ENCODE peak calls at places on chromosomes 16 and 17, in six cellular contexts. B is K562, N is IMR-90, S is SK-N-SH, R is GM12878, I is HepG2. O is an unnamed sample.
A peak's percentile ranks its signal among the peaks of the same experiment; 100 is the strongest.

GRCh38 chr17:4822835-4823234 is 10.3 kb upstream of the MINK1 start:
- DNase-seq in B (no peak), N (no peak), S (no peak), R (no peak), I (no peak), O (no peak)

GRCh38 chr16:4376126-4376819 is 4.6 kb downstream of the VASN start:
- DNase-seq in B (no peak), N (peak; percentile 84), S (peak; percentile 71), R (no peak), I (no peak), O (no peak)

GRCh38 chr16:68378436-68379415 is 67.9 kb downstream of the PRMT7 start:
- DNase-seq in B (no peak), N (no peak), S (no peak), R (no peak), I (no peak), O (no peak)

GRCh38 chr16:68386628-68387027 is 61.7 kb downstream of the SMPD3 start:
- DNase-seq in B (no peak), N (no peak), S (peak; percentile 17), R (no peak), I (no peak), O (no peak)

GRCh38 chr17:752620-753219 is 656 bp upstream of the GEMIN4 start:
- DNase-seq in B (peak; percentile 26), N (peak; percentile 49), S (peak; percentile 68), R (no peak), I (no peak), O (peak; percentile 45)

GRCh38 chr17:38861399-38861843 is 7.9 kb upstream of the RPL23 start:
- DNase-seq in B (peak; percentile 75), N (no peak), S (no peak), R (no peak), I (peak; percentile 67), O (peak; percentile 81)

GRCh38 chr17:50352072-50352692 is 6.3 kb downstream of the XYLT2 start:
- DNase-seq in B (no peak), N (no peak), S (no peak), R (no peak), I (no peak), O (no peak)

GRCh38 chr17:81008140-81008539 is 16.5 kb downstream of the CHMP6 start:
- DNase-seq in B (no peak), N (no peak), S (no peak), R (no peak), I (no peak), O (no peak)

GRCh38 chr16:82229800-82230619 is 60.0 kb upstream of the MPHOSPH6 start:
- DNase-seq in B (peak; percentile 79), N (peak; percentile 70), S (peak; percentile 39), R (peak; percentile 3), I (peak; percentile 75), O (peak; percentile 50)

GRCh38 chr16:48559462-48560211 is 50.3 kb downstream of the N4BP1 start:
- DNase-seq in B (no peak), N (peak; percentile 18), S (no peak), R (no peak), I (no peak), O (no peak)

GRCh38 chr16:27999687-28000086 is 63.8 kb downstream of the GSG1L start:
- DNase-seq in B (no peak), N (peak; percentile 12), S (no peak), R (no peak), I (no peak), O (no peak)

GRCh38 chr17:652310-652709 is 62.3 kb downstream of the VPS53 start:
- DNase-seq in B (no peak), N (no peak), S (no peak), R (no peak), I (no peak), O (no peak)

GRCh38 chr17:20184977-20185619 is 175.9 kb downstream of the SPECC1 start:
- DNase-seq in B (peak; percentile 53), N (no peak), S (no peak), R (no peak), I (no peak), O (no peak)

GRCh38 chr16:56415849-56416248 is 9.5 kb downstream of the AMFR start:
- DNase-seq in B (no peak), N (no peak), S (no peak), R (no peak), I (no peak), O (no peak)

GRCh38 chr17:39225974-39226683 is 384 bp upstream of the STAC2 start:
- DNase-seq in B (peak; percentile 75), N (peak; percentile 20), S (peak; percentile 98), R (no peak), I (no peak), O (peak; percentile 91)

GRCh38 chr16:23508589-23509440 is 1.5 kb downstream of the GGA2 start:
- DNase-seq in B (peak; percentile 60), N (no peak), S (no peak), R (no peak), I (no peak), O (no peak)

GRCh38 chr17:19339341-19339815 is 23.1 kb downstream of the B9D1 start:
- DNase-seq in B (no peak), N (peak; percentile 42), S (no peak), R (no peak), I (no peak), O (no peak)

GRCh38 chr16:85077039-85077438 is 35.2 kb downstream of the CIBAR2 start:
- DNase-seq in B (no peak), N (no peak), S (no peak), R (no peak), I (no peak), O (no peak)

GRCh38 chr17:48841395-48841831 is 10.6 kb downstream of the CALCOCO2 start:
- DNase-seq in B (no peak), N (peak; percentile 76), S (no peak), R (peak; percentile 83), I (no peak), O (no peak)

GRCh38 chr16:67244387-67245188 is 2.7 kb downstream of the FHOD1 start:
- DNase-seq in B (peak; percentile 82), N (peak; percentile 87), S (no peak), R (peak; percentile 78), I (no peak), O (peak; percentile 80)

GRCh38 chr16:24609740-24610420 is 70.5 kb downstream of the RBBP6 start:
- DNase-seq in B (peak; percentile 35), N (peak; percentile 31), S (peak; percentile 27), R (no peak), I (peak; percentile 24), O (no peak)

GRCh38 chr17:28282596-28282995 is 36.4 kb upstream of the TMEM97 start:
- DNase-seq in B (no peak), N (peak; percentile 92), S (no peak), R (no peak), I (no peak), O (peak; percentile 64)

GRCh38 chr16:46854846-46855245 is 23.9 kb upstream of the C16orf87 start:
- DNase-seq in B (no peak), N (no peak), S (no peak), R (no peak), I (no peak), O (no peak)

GRCh38 chr17:71792966-71793365 is 327.9 kb upstream of the SOX9 start:
- DNase-seq in B (no peak), N (peak; percentile 81), S (no peak), R (no peak), I (no peak), O (no peak)

GRCh38 chr17:69450857-69451410 is 36.4 kb downstream of the MAP2K6 start:
- DNase-seq in B (no peak), N (no peak), S (no peak), R (no peak), I (no peak), O (no peak)

GRCh38 chr17:37642706-37643105 is 540 bp downstream of the DDX52 start:
- DNase-seq in B (peak; percentile 17), N (peak; percentile 31), S (peak; percentile 19), R (no peak), I (no peak), O (peak; percentile 31)

GRCh38 chr17:31390426-31390747 is 1.1 kb upstream of the RAB11FIP4 start:
- DNase-seq in B (no peak), N (no peak), S (no peak), R (no peak), I (no peak), O (no peak)

GRCh38 chr16:81635336-81635947 is 143.6 kb upstream of the PLCG2 start:
- DNase-seq in B (no peak), N (no peak), S (no peak), R (no peak), I (no peak), O (no peak)

GRCh38 chr16:28186752-28187151 is 25.0 kb downstream of the XPO6 start:
- DNase-seq in B (no peak), N (peak; percentile 63), S (no peak), R (no peak), I (no peak), O (no peak)

GRCh38 chr17:35972535-35972934 is 8.8 kb downstream of the CCL16 start:
- DNase-seq in B (no peak), N (no peak), S (no peak), R (no peak), I (peak; percentile 37), O (no peak)
- TF ChIP-seq SMC3 in B (no peak), N (no peak), S (no peak), R (no peak), I (no peak), O (no peak)

GRCh38 chr17:79847698-79848369 is 8.6 kb upstream of the CBX4 start:
- DNase-seq in B (no peak), N (no peak), S (peak; percentile 76), R (no peak), I (no peak), O (no peak)

GRCh38 chr17:79851461-79851817 is 12.2 kb upstream of the CBX4 start:
- DNase-seq in B (no peak), N (no peak), S (no peak), R (no peak), I (no peak), O (peak; percentile 68)

GRCh38 chr17:79850571-79851460 is 11.6 kb upstream of the CBX4 start:
- DNase-seq in B (peak; percentile 48), N (peak; percentile 86), S (no peak), R (no peak), I (no peak), O (peak; percentile 99)

GRCh38 chr17:79848370-79848766 is 9.1 kb upstream of the CBX4 start:
- DNase-seq in B (peak; percentile 33), N (no peak), S (no peak), R (no peak), I (no peak), O (no peak)

DNA sequence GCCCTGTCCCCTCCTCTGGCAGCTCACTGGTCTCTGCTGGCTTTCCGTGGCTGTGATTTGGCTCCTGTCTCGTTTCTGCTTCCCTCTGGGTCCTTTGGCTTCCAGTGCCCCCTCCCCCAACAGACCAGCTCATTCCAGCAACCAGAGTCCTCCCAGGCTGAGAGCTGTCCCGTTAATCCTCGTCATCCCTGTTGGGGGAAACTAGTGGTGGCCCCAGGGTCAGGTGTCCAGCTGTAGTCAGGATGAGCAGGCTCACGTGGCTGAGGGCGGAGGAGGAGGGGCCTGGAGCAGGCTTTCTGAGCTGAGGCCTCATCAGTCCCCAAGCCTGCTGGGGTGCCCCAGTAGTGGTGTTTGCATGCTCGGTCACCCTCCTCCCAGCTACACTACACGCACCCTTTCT is 10.7 kb upstream of the CBX4 start:
- DNase-seq in B (no peak), N (no peak), S (no peak), R (no peak), I (peak; percentile 74), O (no peak)
- TF ChIP-seq SMC3 in B (no peak), N (no peak), S (no peak), R (no peak), I (no peak), O (no peak)

GRCh38 chr17:82243648-82244412 is 15.0 kb downstream of the SLC16A3 start:
- DNase-seq in B (no peak), N (no peak), S (no peak), R (no peak), I (no peak), O (no peak)
- TF ChIP-seq SMC3 in B (no peak), N (no peak), S (no peak), R (no peak), I (no peak), O (no peak)

GRCh38 chr17:33464669-33465275 is 171.7 kb upstream of the ASIC2 start:
- DNase-seq in B (peak; percentile 25), N (no peak), S (no peak), R (no peak), I (no peak), O (no peak)
- TF ChIP-seq SMC3 in B (no peak), N (no peak), S (no peak), R (no peak), I (no peak), O (no peak)

O was measured in A549.